ENCODE peak calls at places on chromosomes 3 and 15, in eight cellular contexts. T is GM19239; V is Calu3; N is ACHN; U is lower leg skin; D is adipocyte; K is activated CD4-positive, alpha-beta T cell treated with anti-CD3 and anti-CD28 coated beads, Interleukin-2, amount 50 U/mL, for 1 hour; G is mesothelial cell of epicardium. Y is an unnamed sample.

GRCh38 chr15:91589360-91589759 is 264.1 kb upstream of the SLCO3A1 start:
- DNase-seq in K (no peak), D (no peak), T (no peak), U (no peak), N (no peak), G (no peak), V (no peak), Y (no peak)

GRCh38 chr3:195083659-195084058 is 187.3 kb downstream of the XXYLT1 start:
- DNase-seq in N (no peak), V (no peak), U (no peak), D (no peak), G (no peak), K (no peak), T (no peak), Y (peak)

GRCh38 chr15:85743392-85744045 is 51.2 kb downstream of the KLHL25 start:
- DNase-seq in V (no peak), K (no peak), D (no peak), T (no peak), G (no peak), N (no peak), U (no peak), Y (no peak)

GRCh38 chr15:72153269-72153668 is 35.1 kb downstream of the SENP8 start:
- DNase-seq in G (no peak), V (no peak), T (no peak), K (no peak), U (no peak), D (no peak), N (no peak), Y (no peak)

GRCh38 chr3:172307143-172307560 is 141.1 kb downstream of the GHSR start:
- DNase-seq in G (no peak), V (no peak), D (peak), N (no peak), U (no peak), K (no peak), T (no peak), Y (no peak)

GRCh38 chr15:73114064-73114463 is 61.8 kb downstream of the NEO1 start:
- DNase-seq in D (no peak), G (no peak), T (no peak), N (no peak), V (no peak), K (no peak), U (no peak), Y (no peak)

GRCh38 chr3:64244011-64244942 is 19.0 kb upstream of the PRICKLE2 start:
- DNase-seq in D (peak), T (no peak), G (no peak), U (no peak), N (peak), K (no peak), V (peak), Y (no peak)

GRCh38 chr3:46236294-46237054 is 5.8 kb upstream of the CCR3 start:
- DNase-seq in N (no peak), D (no peak), T (no peak), K (no peak), G (no peak), U (no peak), V (no peak), Y (no peak)

GRCh38 chr3:45218578-45219390 is 7.3 kb downstream of the TMEM158 start:
- DNase-seq in K (no peak), V (no peak), G (no peak), U (no peak), D (peak), N (peak), T (no peak), Y (no peak)

GRCh38 chr3:13281657-13282527 is 138.2 kb downstream of the NUP210 start:
- DNase-seq in K (no peak), V (no peak), N (no peak), D (no peak), G (no peak), U (no peak), T (no peak), Y (peak)